ENCODE peak calls at places on chromosomes 2 and 18, in five cellular contexts. One of them, this sample, is unnamed.

GRCh38 chr2:152486048-152486736 is 151.2 kb downstream of the FMNL2 start:
- DNase-seq in IMR-90: no peak
- DNase-seq in M059J: no peak
- DNase-seq in activated T-cell treated with anti-CD3 and anti-CD28 coated beads for 1 hour: no peak
- DNase-seq in germinal center: no peak
- DNase-seq in this sample: no peak

GRCh38 chr2:39545957-39546356 is 108.9 kb upstream of the MAP4K3 start:
- DNase-seq in IMR-90: no peak
- DNase-seq in M059J: peak
- DNase-seq in activated T-cell treated with anti-CD3 and anti-CD28 coated beads for 1 hour: no peak
- DNase-seq in germinal center: no peak
- DNase-seq in this sample: no peak

GRCh38 chr18:67692811-67693210 is 176.3 kb upstream of the DSEL start:
- DNase-seq in IMR-90: no peak
- DNase-seq in M059J: no peak
- DNase-seq in activated T-cell treated with anti-CD3 and anti-CD28 coated beads for 1 hour: no peak
- DNase-seq in germinal center: no peak
- DNase-seq in this sample: no peak

GRCh38 chr2:12771154-12771553 is 54.4 kb downstream of the TRIB2 start:
- DNase-seq in IMR-90: no peak
- DNase-seq in M059J: no peak
- DNase-seq in activated T-cell treated with anti-CD3 and anti-CD28 coated beads for 1 hour: no peak
- DNase-seq in germinal center: no peak
- DNase-seq in this sample: no peak

GRCh38 chr2:60552096-60552850 is 1.2 kb downstream of the BCL11A start:
- DNase-seq in IMR-90: no peak
- DNase-seq in M059J: no peak
- DNase-seq in activated T-cell treated with anti-CD3 and anti-CD28 coated beads for 1 hour: no peak
- DNase-seq in germinal center: no peak
- DNase-seq in this sample: no peak

GRCh38 chr2:183812091-183812490 is 687.8 kb downstream of the NUP35 start:
- DNase-seq in IMR-90: no peak
- DNase-seq in M059J: no peak
- DNase-seq in activated T-cell treated with anti-CD3 and anti-CD28 coated beads for 1 hour: no peak
- DNase-seq in germinal center: no peak
- DNase-seq in this sample: no peak

GRCh38 chr2:180507028-180507427 is 473.4 kb upstream of the UBE2E3 start:
- DNase-seq in IMR-90: peak
- DNase-seq in M059J: peak
- DNase-seq in activated T-cell treated with anti-CD3 and anti-CD28 coated beads for 1 hour: no peak
- DNase-seq in germinal center: no peak
- DNase-seq in this sample: no peak

GRCh38 chr18:37481491-37481890 is 84.1 kb downstream of the CELF4 start:
- DNase-seq in IMR-90: no peak
- DNase-seq in M059J: peak
- DNase-seq in activated T-cell treated with anti-CD3 and anti-CD28 coated beads for 1 hour: no peak
- DNase-seq in germinal center: no peak
- DNase-seq in this sample: no peak

GRCh38 chr2:35973132-35973736 is 382.3 kb upstream of the CRIM1 start:
- DNase-seq in IMR-90: peak
- DNase-seq in M059J: peak
- DNase-seq in activated T-cell treated with anti-CD3 and anti-CD28 coated beads for 1 hour: no peak
- DNase-seq in germinal center: no peak
- DNase-seq in this sample: no peak

GRCh38 chr18:68456985-68457384 is 257.9 kb downstream of the TMX3 start:
- DNase-seq in IMR-90: peak
- DNase-seq in M059J: peak
- DNase-seq in activated T-cell treated with anti-CD3 and anti-CD28 coated beads for 1 hour: no peak
- DNase-seq in germinal center: no peak
- DNase-seq in this sample: no peak

GRCh38 chr2:120650022-120650644 is 85.5 kb upstream of the GLI2 start:
- DNase-seq in IMR-90: no peak
- DNase-seq in M059J: no peak
- DNase-seq in activated T-cell treated with anti-CD3 and anti-CD28 coated beads for 1 hour: no peak
- DNase-seq in germinal center: no peak
- DNase-seq in this sample: no peak

GRCh38 chr2:207532676-207533075 is 2.9 kb downstream of the CREB1 start:
- DNase-seq in IMR-90: no peak
- DNase-seq in M059J: no peak
- DNase-seq in activated T-cell treated with anti-CD3 and anti-CD28 coated beads for 1 hour: no peak
- DNase-seq in germinal center: no peak
- DNase-seq in this sample: no peak

GRCh38 chr2:72915076-72915906 is 2.0 kb upstream of the EMX1 start:
- DNase-seq in IMR-90: no peak
- DNase-seq in M059J: no peak
- DNase-seq in activated T-cell treated with anti-CD3 and anti-CD28 coated beads for 1 hour: no peak
- DNase-seq in germinal center: no peak
- DNase-seq in this sample: no peak

GRCh38 chr2:38489846-38490245 is 112.8 kb upstream of the ATL2 start:
- DNase-seq in IMR-90: no peak
- DNase-seq in M059J: no peak
- DNase-seq in activated T-cell treated with anti-CD3 and anti-CD28 coated beads for 1 hour: no peak
- DNase-seq in germinal center: no peak
- DNase-seq in this sample: no peak

GRCh38 chr2:121955313-121956211 is 200.1 kb downstream of the TSN start:
- DNase-seq in IMR-90: no peak
- DNase-seq in M059J: no peak
- DNase-seq in activated T-cell treated with anti-CD3 and anti-CD28 coated beads for 1 hour: no peak
- DNase-seq in germinal center: no peak
- DNase-seq in this sample: no peak

GRCh38 chr2:69509011-69509749 is 71.9 kb upstream of the NFU1 start:
- DNase-seq in IMR-90: peak
- DNase-seq in M059J: no peak
- DNase-seq in activated T-cell treated with anti-CD3 and anti-CD28 coated beads for 1 hour: no peak
- DNase-seq in germinal center: no peak
- DNase-seq in this sample: no peak

GRCh38 chr18:78480531-78481054 is 499.0 kb upstream of the SALL3 start:
- DNase-seq in IMR-90: no peak
- DNase-seq in M059J: no peak
- DNase-seq in activated T-cell treated with anti-CD3 and anti-CD28 coated beads for 1 hour: no peak
- DNase-seq in germinal center: no peak
- DNase-seq in this sample: no peak

GRCh38 chr2:200469708-200470600 is 39.9 kb downstream of the KCTD18 start:
- DNase-seq in IMR-90: no peak
- DNase-seq in M059J: no peak
- DNase-seq in activated T-cell treated with anti-CD3 and anti-CD28 coated beads for 1 hour: no peak
- DNase-seq in germinal center: no peak
- DNase-seq in this sample: no peak

GRCh38 chr2:168461942-168462331 is 5.9 kb downstream of the CERS6 start:
- DNase-seq in IMR-90: no peak
- DNase-seq in M059J: no peak
- DNase-seq in activated T-cell treated with anti-CD3 and anti-CD28 coated beads for 1 hour: no peak
- DNase-seq in germinal center: no peak
- DNase-seq in this sample: no peak

This sample was measured in H54.